ENCODE peak calls at places on chromosomes 2 and 18, in ten cellular contexts. L is substantia nigra; U is lung microvascular endothelial cell; I is GM04504; K is amniotic epithelial cell; R is stimulated activated CD4-positive, alpha-beta T cell treated with anti-CD3 and anti-CD28 coated beads, Interleukin-15, amount 100 ng/mL, for 24 hours; M is activated CD4-positive, alpha-beta T cell treated with anti-CD3 and anti-CD28 coated beads for 24 hours; W is activated naive CD4-positive, alpha-beta T cell treated with anti-CD3 and anti-CD28 coated beads, Interleukin-2, amount 10 ng/mL, durations not matched to agents 7 days and 5 days; N is non-pigmented ciliary epithelial cell; B is HTR-8/SVneo. S is an unnamed sample.

GRCh38 chr2:74553892-74554820 is at the start of the genes DOK1 and LOXL3:
- DNase-seq in L (peak; percentile 77), R (peak; percentile 92), U (peak; percentile 70), N (no peak), I (peak; percentile 72), M (peak; percentile 85), K (peak; percentile 91), W (peak; percentile 87), B (peak; percentile 94), S (peak; percentile 85)

GRCh38 chr2:230668184-230668938 is 44.3 kb upstream of the CAB39 start:
- DNase-seq in M (no peak), N (no peak), W (no peak), K (no peak), B (no peak), L (no peak), I (no peak), R (peak; percentile 67), U (no peak), S (no peak)

GRCh38 chr18:79598046-79598884 is 81.3 kb upstream of the CTDP1 start:
- DNase-seq in R (no peak), I (no peak), L (no peak), K (no peak), U (no peak), B (no peak), N (no peak), M (no peak), W (no peak), S (no peak)

GRCh38 chr2:240964854-240965295 is 33.5 kb upstream of the SNED1 start:
- DNase-seq in L (no peak), N (no peak), K (no peak), W (no peak), B (no peak), U (no peak), I (no peak), M (no peak), R (no peak), S (no peak)

GRCh38 chr18:44098551-44099098 is 582.1 kb upstream of the SETBP1 start:
- DNase-seq in N (no peak), W (no peak), L (no peak), I (peak; percentile 7), B (no peak), U (peak; percentile 37), K (peak; percentile 39), R (no peak), M (no peak), S (peak; percentile 35)

GRCh38 chr2:111050701-111051376 is 69.9 kb upstream of the BCL2L11 start:
- DNase-seq in R (peak; percentile 30), K (no peak), I (no peak), N (no peak), W (no peak), L (no peak), U (no peak), B (no peak), M (no peak), S (no peak)

GRCh38 chr2:175976758-175977157 is 25.3 kb downstream of the LNPK start:
- DNase-seq in M (no peak), U (no peak), N (no peak), B (no peak), W (no peak), K (no peak), R (no peak), L (no peak), I (no peak), S (no peak)

GRCh38 chr18:51266736-51267135 is 69.3 kb upstream of the MEX3C start:
- DNase-seq in B (no peak), I (no peak), L (no peak), W (no peak), R (no peak), K (peak; percentile 80), M (no peak), N (no peak), U (no peak), S (no peak)

GRCh38 chr2:197293252-197294007 is 17.1 kb downstream of the ANKRD44 start:
- DNase-seq in U (no peak), L (no peak), K (no peak), N (no peak), W (no peak), B (no peak), M (no peak), R (peak; percentile 32), I (no peak), S (peak; percentile 77)

GRCh38 chr2:205605638-205606304 is 76.5 kb upstream of the NRP2 start:
- DNase-seq in M (no peak), K (no peak), L (no peak), I (no peak), W (no peak), U (no peak), N (no peak), B (no peak), R (no peak), S (no peak)

GRCh38 chr2:113273031-113273551 is 5.6 kb downstream of the PAX8 start:
- DNase-seq in K (peak; percentile 33), R (no peak), I (no peak), N (no peak), L (no peak), M (no peak), B (no peak), U (no peak), W (peak; percentile 56), S (peak; percentile 21)

GRCh38 chr18:76579301-76579695 is 84.3 kb upstream of the ZNF516 start:
- DNase-seq in L (no peak), R (no peak), M (no peak), U (no peak), I (no peak), B (no peak), N (no peak), W (no peak), K (no peak), S (no peak)

GRCh38 chr2:152127628-152128027 is 28.8 kb upstream of the CACNB4 start:
- DNase-seq in N (no peak), B (no peak), U (no peak), K (no peak), L (no peak), M (no peak), I (no peak), R (no peak), W (no peak), S (peak; percentile 33)

GRCh38 chr2:13230221-13230620 is 513.5 kb downstream of the TRIB2 start:
- DNase-seq in B (peak; percentile 0), W (no peak), U (no peak), N (peak; percentile 14), L (no peak), I (no peak), M (no peak), R (no peak), K (no peak), S (no peak)

GRCh38 chr18:54388203-54389142 is 30.8 kb downstream of the C18orf54 start:
- DNase-seq in M (peak; percentile 1), U (peak; percentile 90), W (peak; percentile 40), I (peak; percentile 48), L (no peak), B (peak; percentile 41), N (peak; percentile 88), R (peak; percentile 45), K (peak; percentile 84), S (peak; percentile 43)

GRCh38 chr2:237322564-237322963 is 91.4 kb downstream of the COL6A3 start:
- DNase-seq in W (no peak), U (no peak), M (no peak), R (peak; percentile 32), K (no peak), L (no peak), N (no peak), B (no peak), I (no peak), S (no peak)

S was measured in A673.